ENCODE peak calls at places on chromosomes 5 and 9, in four cellular contexts. One of them, this sample, is unnamed. For H3F3A, the result is how much of the 10 kb centered on the place peaks cover.

GRCh38 chr9:72306771-72307170 is 58.2 kb downstream of the ZFAND5 start:
- DNase-seq in GM23338: no peak
- DNase-seq in SK-N-SH: no peak
- DNase-seq in PC-3: no peak
- DNase-seq in this sample: no peak

GRCh38 chr5:9470410-9470809 is 75.5 kb downstream of the SEMA5A start:
- DNase-seq in GM23338: no peak
- DNase-seq in SK-N-SH: no peak
- DNase-seq in PC-3: no peak
- DNase-seq in this sample: no peak

GRCh38 chr9:34546834-34547827 is 24.3 kb upstream of the ENHO start:
- DNase-seq in PC-3: peak
- DNase-seq in SK-N-SH: peak
- DNase-seq in GM23338: peak
- DNase-seq in this sample: peak

GRCh38 chr9:82490019-82490499 is 501.5 kb downstream of the SPATA31D1 start:
- DNase-seq in SK-N-SH: no peak
- DNase-seq in PC-3: peak
- DNase-seq in GM23338: no peak
- DNase-seq in this sample: peak

GRCh38 chr5:163566678-163567077 is 61.3 kb downstream of the MAT2B start:
- DNase-seq in PC-3: no peak
- DNase-seq in SK-N-SH: no peak
- DNase-seq in GM23338: no peak
- DNase-seq in this sample: no peak

GRCh38 chr5:102778478-102778877 is 23.4 kb downstream of the PAM start:
- DNase-seq in PC-3: peak
- DNase-seq in SK-N-SH: no peak
- DNase-seq in GM23338: no peak
- DNase-seq in this sample: no peak

GRCh38 chr9:107137495-107138202 is 145.4 kb upstream of the RAD23B start:
- DNase-seq in SK-N-SH: peak
- DNase-seq in PC-3: peak
- DNase-seq in GM23338: peak
- DNase-seq in this sample: peak

GRCh38 chr5:125277494-125278154 is 531.2 kb upstream of the ZNF608 start:
- DNase-seq in GM23338: no peak
- DNase-seq in PC-3: peak
- DNase-seq in SK-N-SH: no peak
- DNase-seq in this sample: no peak

GRCh38 chr9:95004452-95005275 is 278.2 kb downstream of the AOPEP start:
- DNase-seq in SK-N-SH: peak
- DNase-seq in GM23338: peak
- DNase-seq in PC-3: peak
- DNase-seq in this sample: peak

DNA sequence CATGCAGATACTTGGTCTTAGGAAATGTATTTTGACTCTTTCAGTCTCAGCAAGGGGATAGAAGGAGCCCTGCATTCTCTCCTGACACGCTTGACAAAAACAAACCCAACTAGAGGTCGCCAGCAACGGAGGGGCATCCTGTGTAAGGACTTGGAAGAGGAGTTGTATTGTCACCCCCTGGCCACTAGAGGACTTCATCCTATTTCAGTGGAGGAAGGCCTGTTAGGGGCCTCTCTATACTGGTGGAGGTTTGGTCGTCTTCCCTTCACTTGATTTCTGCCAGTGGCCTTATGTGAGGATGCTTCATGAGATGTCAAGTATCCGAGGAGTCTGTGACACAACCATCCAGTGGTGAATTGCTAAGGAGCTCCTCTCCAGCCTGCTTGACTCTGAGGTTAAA is 122.8 kb upstream of the STC2 start:
- DNase-seq in SK-N-SH: peak
- DNase-seq in GM23338: peak
- DNase-seq in PC-3: peak
- DNase-seq in this sample: peak
- H3F3A ChIP-seq in SK-N-SH: under half
- H3F3A ChIP-seq in GM23338: under half
- H3F3A ChIP-seq in PC-3: under half
- H3F3A ChIP-seq in this sample: under half

DNA sequence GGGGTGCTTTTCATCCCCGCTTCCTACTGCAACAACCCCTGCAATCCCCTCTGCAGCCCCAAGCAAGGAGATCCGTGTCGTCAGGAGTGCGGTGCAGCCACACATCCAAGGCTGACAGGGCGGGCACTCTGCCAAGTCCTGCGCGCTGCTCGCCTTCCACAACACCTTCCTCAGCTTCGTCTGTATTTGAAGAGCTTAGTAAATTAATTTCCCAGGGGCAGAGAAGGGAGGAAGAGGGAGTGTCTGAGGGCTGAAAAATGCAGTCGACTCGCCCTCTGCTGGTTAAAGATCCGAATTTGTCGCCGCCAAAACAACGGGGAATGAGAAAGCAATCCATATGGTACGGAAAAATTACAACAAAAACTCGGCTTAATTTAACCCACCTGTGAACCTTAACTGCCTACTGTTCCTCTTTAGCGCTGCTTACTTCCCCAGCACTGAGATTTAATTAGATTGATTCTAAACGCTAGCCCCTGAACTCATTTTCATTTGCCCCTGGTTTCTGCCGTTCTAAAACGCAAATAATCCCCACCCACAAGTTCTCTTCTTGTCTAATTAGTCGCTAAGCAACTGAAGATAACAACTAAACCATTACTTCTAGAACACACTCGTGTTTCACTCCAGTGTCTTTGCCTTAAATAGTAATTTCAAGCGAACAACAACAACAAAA is 10.9 kb upstream of the PCDHB1 start:
- DNase-seq in PC-3: peak
- DNase-seq in SK-N-SH: peak
- DNase-seq in GM23338: peak
- DNase-seq in this sample: peak
- H3K27ac ChIP-seq in PC-3: peak
- H3K27ac ChIP-seq in SK-N-SH: peak
- H3K27ac ChIP-seq in GM23338: peak
- H3K27ac ChIP-seq in this sample: no peak

GRCh38 chr5:52725781-52726180 is 61.9 kb upstream of the ITGA1 start:
- DNase-seq in GM23338: no peak
- DNase-seq in SK-N-SH: no peak
- DNase-seq in PC-3: no peak
- DNase-seq in this sample: no peak

GRCh38 chr5:52728201-52728600 is 59.5 kb upstream of the ITGA1 start:
- DNase-seq in GM23338: no peak
- DNase-seq in PC-3: peak
- DNase-seq in SK-N-SH: no peak
- DNase-seq in this sample: no peak

GRCh38 chr5:52727568-52727967 is 60.1 kb upstream of the ITGA1 start:
- DNase-seq in PC-3: peak
- DNase-seq in GM23338: peak
- DNase-seq in SK-N-SH: no peak
- DNase-seq in this sample: no peak

GRCh38 chr5:52727001-52727400 is 60.7 kb upstream of the ITGA1 start:
- DNase-seq in SK-N-SH: no peak
- DNase-seq in GM23338: no peak
- DNase-seq in PC-3: no peak
- DNase-seq in this sample: no peak

DNA sequence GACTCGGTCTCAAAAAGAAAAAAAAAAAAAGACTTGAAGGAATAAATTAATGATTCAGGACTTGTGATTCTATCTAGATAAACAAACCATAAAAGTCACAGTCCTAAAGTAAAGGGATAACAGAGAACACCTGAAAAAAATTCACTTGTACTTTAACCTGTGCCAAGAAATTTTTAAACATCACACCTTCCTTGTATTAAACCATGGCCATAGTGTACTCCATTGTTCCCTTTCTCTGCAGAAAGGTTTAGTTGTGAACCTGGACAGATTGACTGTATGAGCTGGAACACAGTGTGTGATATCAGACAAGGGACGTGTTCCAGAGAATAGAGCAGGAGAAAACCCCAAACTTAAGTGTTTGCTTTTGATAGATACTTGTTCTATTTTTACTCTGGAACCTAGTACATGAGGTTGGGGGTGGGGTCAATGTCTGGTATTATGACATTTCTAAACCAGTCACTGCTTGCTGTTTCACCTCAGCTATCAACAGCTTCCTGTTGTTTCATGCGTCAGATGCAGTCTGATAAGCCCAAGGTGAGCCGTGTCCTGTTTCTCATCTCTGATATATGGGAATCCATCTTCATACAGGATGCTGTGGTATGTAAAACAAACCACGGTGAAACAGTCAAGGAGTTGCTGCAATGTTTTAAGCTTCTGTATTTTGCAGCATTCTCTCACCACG is 62.5 kb upstream of the ITGA1 start:
- DNase-seq in SK-N-SH: no peak
- DNase-seq in PC-3: peak
- DNase-seq in GM23338: no peak
- DNase-seq in this sample: no peak
- H2AFZ ChIP-seq in SK-N-SH: no peak
- H2AFZ ChIP-seq in PC-3: no peak
- H2AFZ ChIP-seq in GM23338: peak
- H2AFZ ChIP-seq in this sample: no peak

DNA sequence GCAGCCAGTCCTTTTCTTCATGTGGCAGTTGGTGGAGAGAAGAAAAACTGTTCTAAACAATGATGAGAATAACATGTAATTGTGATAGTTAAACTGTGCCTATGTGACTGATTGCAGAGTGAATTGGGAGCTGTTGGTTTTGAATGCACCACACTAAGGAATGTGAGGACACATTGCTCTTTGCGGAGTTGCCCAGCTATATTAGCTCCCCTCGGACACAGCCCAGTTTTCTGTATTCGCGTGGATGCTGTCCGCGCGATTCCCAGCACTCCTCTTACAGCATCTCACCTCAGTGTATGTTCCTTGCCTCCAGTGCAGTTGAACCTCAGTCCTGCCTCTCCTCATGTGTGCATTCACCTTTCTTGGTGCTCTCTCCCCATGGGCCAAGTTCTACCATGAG is 32.2 kb downstream of the TGFBI start:
- DNase-seq in SK-N-SH: no peak
- DNase-seq in GM23338: no peak
- DNase-seq in PC-3: no peak
- DNase-seq in this sample: no peak
- H3F3A ChIP-seq in SK-N-SH: half or more
- H3F3A ChIP-seq in GM23338: under half
- H3F3A ChIP-seq in PC-3: under half
- H3F3A ChIP-seq in this sample: under half

DNA sequence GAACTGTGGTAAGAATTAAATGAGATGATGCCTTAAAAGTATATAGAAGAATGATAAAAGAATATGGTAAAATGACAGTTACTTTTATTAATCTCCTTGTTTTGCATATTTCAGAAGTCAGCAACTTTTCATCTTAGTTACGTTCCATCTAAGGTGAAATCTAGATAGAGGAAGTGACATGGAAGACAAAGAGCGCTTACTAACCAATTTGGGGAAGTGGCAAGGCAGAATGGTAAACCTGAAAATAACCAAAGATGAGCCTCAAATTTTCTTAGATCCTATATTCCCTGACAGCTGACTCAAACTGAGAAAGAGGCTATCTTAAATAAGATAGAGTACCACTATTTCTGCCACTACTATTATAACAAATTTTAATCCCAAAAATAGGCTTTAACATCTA is 52.5 kb downstream of the FGF10 start:
- DNase-seq in SK-N-SH: no peak
- DNase-seq in PC-3: no peak
- DNase-seq in GM23338: no peak
- DNase-seq in this sample: no peak
- H3K27ac ChIP-seq in SK-N-SH: no peak
- H3K27ac ChIP-seq in PC-3: no peak
- H3K27ac ChIP-seq in GM23338: no peak
- H3K27ac ChIP-seq in this sample: no peak